ENCODE peak calls at places on chromosomes 6 and 20, in eight cellular contexts. S, M, U, C, R, T, H and G are unnamed samples.

GRCh38 chr6:31143148-31143547 is 4.3 kb upstream of the PSORS1C2 start:
- DNase-seq in R (no peak), H (peak), C (peak), U (no peak), M (peak), S (no peak), T (no peak), G (no peak)

GRCh38 chr20:43188861-43189613 is 669 bp downstream of the PTPRT start:
- DNase-seq in U (no peak), C (peak), S (no peak), R (no peak), T (no peak), M (no peak), H (no peak), G (no peak)

GRCh38 chr6:21264288-21264818 is 329.2 kb upstream of the SOX4 start:
- DNase-seq in C (no peak), U (no peak), T (no peak), S (no peak), M (no peak), H (no peak), R (no peak), G (no peak)

GRCh38 chr20:3696200-3696599 is 14.4 kb upstream of the ADAM33 start:
- DNase-seq in U (no peak), M (no peak), T (no peak), H (no peak), C (no peak), S (no peak), R (no peak), G (no peak)

GRCh38 chr20:48719598-48720255 is 108.1 kb downstream of the PREX1 start:
- DNase-seq in U (no peak), S (no peak), T (no peak), R (no peak), C (no peak), M (no peak), H (no peak), G (no peak)

GRCh38 chr20:271069-271468 is 13.5 kb downstream of the DEFB132 start:
- DNase-seq in S (no peak), C (no peak), M (no peak), T (no peak), R (no peak), H (no peak), U (no peak), G (no peak)

GRCh38 chr6:79868098-79868722 is 79.1 kb downstream of the ELOVL4 start:
- DNase-seq in H (peak), T (no peak), U (no peak), R (no peak), M (peak), C (peak), S (no peak), G (no peak)

GRCh38 chr6:113651120-113651519 is 206.0 kb upstream of the MARCKS start:
- DNase-seq in C (no peak), R (no peak), U (no peak), S (no peak), M (no peak), T (no peak), H (no peak), G (peak)

GRCh38 chr6:104887350-104887749 is 27.6 kb upstream of the HACE1 start:
- DNase-seq in U (no peak), T (no peak), M (no peak), S (no peak), H (peak), C (peak), R (no peak), G (no peak)

GRCh38 chr20:43558412-43559146 is at the start of gene SGK2:
- DNase-seq in U (no peak), C (peak), M (no peak), S (no peak), T (no peak), R (no peak), H (peak), G (no peak)

GRCh38 chr6:140897804-140898573 is 1234.7 kb upstream of the GJE1 start:
- DNase-seq in T (no peak), S (no peak), U (no peak), C (no peak), M (no peak), H (no peak), R (no peak), G (no peak)

GRCh38 chr20:2305946-2306345 is 10.1 kb downstream of the TGM3 start:
- DNase-seq in M (no peak), T (no peak), C (no peak), H (no peak), U (no peak), S (no peak), R (no peak), G (no peak)

GRCh38 chr20:41978875-41979274 is 360.7 kb upstream of the CHD6 start:
- DNase-seq in M (no peak), U (no peak), C (no peak), R (no peak), H (no peak), T (no peak), S (no peak), G (no peak)

GRCh38 chr6:166412156-166412910 is 29.6 kb upstream of the MPC1 start:
- DNase-seq in C (no peak), M (no peak), R (no peak), U (no peak), T (no peak), H (no peak), S (no peak), G (no peak)

GRCh38 chr20:52681288-52681687 is 290.9 kb upstream of the TSHZ2 start:
- DNase-seq in M (no peak), S (no peak), R (no peak), T (no peak), C (no peak), U (no peak), H (no peak), G (no peak)

GRCh38 chr6:30500421-30501069 is 11.2 kb downstream of the HLA-E start:
- DNase-seq in C (no peak), H (peak), R (no peak), T (no peak), M (peak), S (no peak), U (no peak), G (no peak)

GRCh38 chr6:1424306-1424927 is 35.0 kb downstream of the FOXF2 start:
- DNase-seq in H (peak), C (peak), U (no peak), R (no peak), M (peak), T (no peak), S (no peak), G (peak)

GRCh38 chr20:55472704-55473103 is 532.6 kb downstream of the CBLN4 start:
- DNase-seq in T (no peak), S (no peak), U (no peak), H (no peak), M (no peak), C (no peak), R (no peak), G (no peak)

GRCh38 chr6:25217275-25217674 is 61.9 kb upstream of the CARMIL1 start:
- DNase-seq in T (no peak), M (no peak), R (no peak), U (no peak), H (no peak), C (no peak), S (no peak), G (no peak)

GRCh38 chr20:59576216-59576953 is 28.0 kb upstream of the PHACTR3 start:
- DNase-seq in U (no peak), S (no peak), C (no peak), R (no peak), T (no peak), M (no peak), H (no peak), G (no peak)

GRCh38 chr6:144820270-144820669 is 535.1 kb downstream of the UTRN start:
- DNase-seq in S (no peak), U (no peak), C (no peak), T (no peak), H (no peak), M (no peak), R (no peak), G (no peak)

GRCh38 chr6:168004945-168005344 is 7.5 kb downstream of the KIF25 start:
- DNase-seq in C (no peak), T (no peak), U (no peak), H (no peak), R (no peak), S (no peak), M (no peak), G (no peak)

GRCh38 chr6:147099974-147100373 is 104.2 kb upstream of the STXBP5 start:
- DNase-seq in T (no peak), H (peak), M (no peak), R (no peak), C (peak), S (no peak), U (no peak), G (no peak)

GRCh38 chr6:49550413-49551125 is at the start of gene C6orf141:
- DNase-seq in C (no peak), H (peak), T (no peak), U (no peak), S (no peak), R (no peak), M (peak), G (no peak)

GRCh38 chr20:11041396-11041795 is 367.6 kb upstream of the JAG1 start:
- DNase-seq in U (no peak), R (no peak), M (no peak), C (no peak), S (no peak), T (no peak), H (peak), G (no peak)

GRCh38 chr20:39699331-39699730 is 737.2 kb downstream of the DHX35 start:
- DNase-seq in S (no peak), C (no peak), M (no peak), T (no peak), R (no peak), H (no peak), U (no peak), G (no peak)

GRCh38 chr20:13681248-13682125 is 42.8 kb upstream of the TASP1 start:
- DNase-seq in S (no peak), C (no peak), M (no peak), H (no peak), U (no peak), R (no peak), T (no peak), G (no peak)

GRCh38 chr6:72941751-72942150 is 283.5 kb downstream of the KHDC1L start:
- DNase-seq in C (no peak), T (no peak), R (no peak), M (no peak), U (no peak), S (no peak), H (no peak), G (no peak)

GRCh38 chr20:46361386-46361785 is 45.0 kb downstream of the ELMO2 start:
- DNase-seq in C (no peak), U (no peak), S (no peak), R (peak), M (no peak), H (no peak), T (no peak), G (no peak)